ENCODE peak calls at places on chromosome 15, in four cellular contexts. U, Y, G and D are unnamed samples.

GRCh38 chr15:48109856-48110531 is 10.8 kb upstream of the SLC24A5 start:
- DNase-seq in U (no peak), Y (no peak), G (no peak), D (no peak)

GRCh38 chr15:74123131-74123429 is 7.3 kb upstream of the ISLR2 start:
- DNase-seq in U (no peak), Y (no peak), G (no peak), D (no peak)

GRCh38 chr15:101152914-101153313 is 98.9 kb downstream of the CHSY1 start:
- DNase-seq in U (no peak), Y (no peak), G (no peak), D (no peak)

GRCh38 chr15:66027268-66027806 is 158.0 kb downstream of the RAB11A start:
- DNase-seq in U (no peak), Y (no peak), G (no peak), D (no peak)

GRCh38 chr15:36544518-36545383 is 34.7 kb upstream of the CDIN1 start:
- DNase-seq in U (peak), Y (no peak), G (no peak), D (no peak)

GRCh38 chr15:77817434-77817833 is 184.7 kb upstream of the LINGO1 start:
- DNase-seq in U (no peak), Y (no peak), G (no peak), D (no peak)

GRCh38 chr15:31974855-31975421 is 55.4 kb upstream of the CHRNA7 start:
- DNase-seq in U (peak), Y (peak), G (no peak), D (no peak)

GRCh38 chr15:34243226-34243625 is 18.4 kb downstream of the EMC4 start:
- DNase-seq in U (no peak), Y (no peak), G (no peak), D (no peak)

GRCh38 chr15:36428102-36428845 is 151.2 kb upstream of the CDIN1 start:
- DNase-seq in U (peak), Y (no peak), G (no peak), D (no peak)

GRCh38 chr15:69403611-69404010 is 10.5 kb upstream of the KIF23 start:
- DNase-seq in U (peak), Y (no peak), G (no peak), D (no peak)

GRCh38 chr15:79341361-79341760 is 30.4 kb downstream of the TMED3 start:
- DNase-seq in U (no peak), Y (no peak), G (no peak), D (no peak)

GRCh38 chr15:21261965-21262850 is 178.1 kb downstream of the POTEB3 start:
- DNase-seq in U (peak), Y (peak), G (no peak), D (no peak)

GRCh38 chr15:75043509-75044257 is 20.3 kb downstream of the PPCDC start:
- DNase-seq in U (peak), Y (peak), G (no peak), D (no peak)